ENCODE peak calls at places on chromosomes 6 and 20, in nine cellular contexts. J is HCT116, Z is A549, E is HepG2, V is SK-N-SH, K is Panc1, U is GM12878, D is K562, W is GM23338. Q is an unnamed sample.

GRCh38 chr6:2117447-2117846 is 128.0 kb downstream of the GMDS start:
- DNase-seq in J (no peak), Z (no peak), E (no peak), V (no peak), K (no peak), U (no peak), D (no peak), W (no peak), Q (no peak)

GRCh38 chr6:118377711-118378414 is 170.2 kb upstream of the PLN start:
- DNase-seq in J (no peak), Z (no peak), E (no peak), V (no peak), K (no peak), U (no peak), D (no peak), W (peak; percentile 74), Q (no peak)

GRCh38 chr6:46216879-46217278 is 46.1 kb upstream of the ENPP5 start:
- DNase-seq in J (no peak), Z (no peak), E (no peak), V (no peak), K (no peak), U (no peak), D (no peak), W (no peak), Q (no peak)

GRCh38 chr6:35049346-35049745 is 91.8 kb downstream of the TCP11 start:
- DNase-seq in J (no peak), Z (no peak), E (no peak), V (no peak), K (no peak), U (no peak), D (no peak), W (no peak), Q (no peak)

GRCh38 chr20:33660685-33661058 is 1.5 kb upstream of the C20orf144 start:
- DNase-seq in J (no peak), Z (no peak), E (no peak), V (no peak), K (no peak), U (no peak), D (no peak), W (no peak), Q (no peak)

GRCh38 chr6:107179004-107179403 is 63.7 kb upstream of the BEND3 start:
- DNase-seq in J (peak; percentile 7), Z (peak; percentile 24), E (no peak), V (no peak), K (no peak), U (no peak), D (peak; percentile 28), W (peak; percentile 50), Q (no peak)

GRCh38 chr6:121309768-121310473 is 24.4 kb downstream of the TBC1D32 start:
- DNase-seq in J (no peak), Z (no peak), E (no peak), V (no peak), K (no peak), U (no peak), D (no peak), W (no peak), Q (no peak)

GRCh38 chr6:1057490-1058135 is 254.3 kb upstream of the FOXQ1 start:
- DNase-seq in J (no peak), Z (no peak), E (no peak), V (no peak), K (no peak), U (no peak), D (no peak), W (no peak), Q (no peak)

GRCh38 chr6:17454316-17455005 is 61.1 kb downstream of the CAP2 start:
- DNase-seq in J (no peak), Z (no peak), E (no peak), V (no peak), K (no peak), U (no peak), D (no peak), W (no peak), Q (no peak)

GRCh38 chr6:140269766-140270165 is 895.3 kb upstream of the CITED2 start:
- DNase-seq in J (no peak), Z (no peak), E (no peak), V (no peak), K (no peak), U (no peak), D (no peak), W (no peak), Q (no peak)

GRCh38 chr20:33539129-33539528 is 49.2 kb downstream of the CBFA2T2 start:
- DNase-seq in J (no peak), Z (peak; percentile 19), E (peak; percentile 58), V (no peak), K (no peak), U (no peak), D (no peak), W (no peak), Q (no peak)

GRCh38 chr20:6651016-6651415 is 116.5 kb upstream of the BMP2 start:
- DNase-seq in J (no peak), Z (no peak), E (no peak), V (no peak), K (peak; percentile 4), U (no peak), D (no peak), W (no peak), Q (no peak)

GRCh38 chr6:32933661-32934085 is 7.2 kb downstream of the HLA-DMB start:
- DNase-seq in J (peak; percentile 56), Z (peak; percentile 61), E (peak; percentile 67), V (peak; percentile 66), K (peak; percentile 48), U (peak; percentile 38), D (peak; percentile 85), W (peak; percentile 90), Q (peak; percentile 70)

GRCh38 chr6:35181933-35182612 is 31.7 kb upstream of the SCUBE3 start:
- DNase-seq in J (peak; percentile 86), Z (peak; percentile 72), E (no peak), V (peak; percentile 64), K (no peak), U (no peak), D (peak; percentile 54), W (peak; percentile 73), Q (no peak)

GRCh38 chr20:58982406-58983114 is 1.5 kb downstream of the NELFCD start:
- DNase-seq in J (no peak), Z (no peak), E (no peak), V (no peak), K (no peak), U (no peak), D (peak; percentile 74), W (no peak), Q (no peak)

GRCh38 chr6:95577317-95578105 is at the start of gene MANEA:
- DNase-seq in J (peak; percentile 57), Z (peak; percentile 79), E (peak; percentile 61), V (peak; percentile 91), K (no peak), U (peak; percentile 46), D (peak; percentile 93), W (peak; percentile 94), Q (peak; percentile 64)
- TF ChIP-seq REST in J (no peak), Z (no peak), E (peak; percentile 5), V (peak; percentile 4), K (no peak), U (no peak), D (no peak), W (no peak), Q (no peak)

GRCh38 chr6:30612213-30612612 is 4.8 kb downstream of the PPP1R10 start:
- DNase-seq in J (no peak), Z (peak; percentile 39), E (no peak), V (no peak), K (no peak), U (no peak), D (peak; percentile 45), W (no peak), Q (no peak)
- TF ChIP-seq CTCF in J (peak; percentile 42), Z (no peak), E (peak; percentile 22), V (peak; percentile 60), K (peak; percentile 55), U (no peak), D (peak; percentile 53), W (peak; percentile 30), Q (no peak)

DNA sequence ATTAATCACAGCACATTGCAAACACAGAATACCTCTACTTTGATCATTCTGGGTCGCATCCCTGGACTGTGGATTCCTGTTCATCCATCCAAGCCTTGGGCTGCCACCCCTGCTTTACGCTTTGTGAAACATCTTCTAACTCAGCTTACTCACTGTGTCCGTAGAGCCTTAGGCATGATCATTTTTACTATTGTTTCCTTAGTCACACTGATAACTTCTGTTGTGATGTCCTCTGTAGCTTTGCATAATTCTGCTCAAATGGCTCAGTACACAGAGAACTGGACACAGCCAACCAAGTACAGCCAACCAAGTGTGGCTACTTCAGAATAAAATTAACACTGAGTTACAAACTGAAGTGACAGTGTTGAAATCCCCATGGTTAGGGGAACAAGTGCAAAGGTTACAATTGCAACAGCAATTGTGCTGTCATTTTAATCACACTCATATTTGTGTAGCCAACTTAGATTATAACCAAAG is 8.6 kb upstream of the FKBP1A start:
- DNase-seq in J (no peak), Z (no peak), E (peak; percentile 47), V (no peak), K (no peak), U (no peak), D (no peak), W (no peak), Q (no peak)
- H3K27ac ChIP-seq in J (no peak overlapping the region), Z (no peak overlapping the region), E (no peak overlapping the region), V (no peak overlapping the region), K (peak overlapping the region; percentile 84), U (no peak overlapping the region), D (no peak overlapping the region), W (no peak overlapping the region), Q (no peak overlapping the region)

GRCh38 chr6:31038559-31038958 is 28.3 kb downstream of the MUC22 start:
- DNase-seq in J (no peak), Z (no peak), E (no peak), V (no peak), K (no peak), U (no peak), D (no peak), W (no peak), Q (no peak)

GRCh38 chr6:31037692-31038091 is 27.4 kb downstream of the MUC22 start:
- DNase-seq in J (no peak), Z (no peak), E (no peak), V (no peak), K (no peak), U (no peak), D (no peak), W (no peak), Q (no peak)

GRCh38 chr6:31037169-31037568 is 26.9 kb downstream of the MUC22 start:
- DNase-seq in J (no peak), Z (no peak), E (no peak), V (no peak), K (no peak), U (no peak), D (no peak), W (no peak), Q (no peak)

GRCh38 chr6:31042801-31043200 is 32.5 kb downstream of the MUC22 start:
- DNase-seq in J (peak; percentile 74), Z (peak; percentile 71), E (peak; percentile 56), V (peak; percentile 29), K (peak; percentile 18), U (no peak), D (peak; percentile 75), W (peak; percentile 88), Q (no peak)

DNA sequence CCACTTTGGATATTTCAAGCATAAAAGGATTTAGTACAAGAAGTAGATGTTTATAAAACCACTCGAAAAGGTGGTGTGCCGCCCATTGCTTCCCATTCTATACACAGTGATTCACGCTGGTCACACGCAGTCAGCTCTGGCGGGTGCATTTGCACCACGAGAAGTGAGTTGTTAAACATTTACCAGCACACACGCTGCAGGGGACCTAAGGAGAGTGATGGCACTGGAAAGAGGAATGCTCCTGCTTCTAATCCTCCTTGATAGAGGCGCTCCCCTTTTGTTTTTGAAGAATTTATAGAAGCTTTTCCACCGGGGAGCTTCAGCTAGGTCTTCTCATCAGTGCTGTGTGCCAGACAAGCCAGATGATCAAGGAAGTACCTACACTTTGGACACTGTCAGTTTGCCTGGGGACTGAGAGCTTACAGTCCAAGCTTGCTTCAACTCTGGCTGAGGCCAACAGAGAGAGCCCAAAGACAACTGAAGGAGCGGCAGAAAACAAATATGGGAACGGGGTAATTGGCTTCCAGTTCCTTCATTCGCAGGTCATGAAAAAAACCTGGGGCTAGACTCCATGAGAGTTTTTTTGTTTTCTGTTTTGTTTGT is 31.2 kb downstream of the MUC22 start:
- DNase-seq in J (no peak), Z (peak; percentile 68), E (peak; percentile 67), V (no peak), K (no peak), U (no peak), D (no peak), W (no peak), Q (no peak)
- TF ChIP-seq REST in J (no peak), Z (no peak), E (no peak), V (no peak), K (no peak), U (no peak), D (no peak), W (no peak), Q (no peak)